ENCODE peak calls at places on chromosome 11, in nine cellular contexts. X is A549, W is uterus, L is thyroid gland, P is spleen, Y is GM12892, B is Peyer's patch, C is lower leg skin, Z is heart left ventricle. O is an unnamed sample.

GRCh38 chr11:38163526-38163925 is 1565.5 kb upstream of the RAG2 start:
- DNase-seq in L (no peak), P (no peak), C (no peak), Z (no peak), W (no peak), B (no peak), Y (no peak), X (no peak), O (no peak)

GRCh38 chr11:128776434-128777284 is 82.8 kb downstream of the FLI1 start:
- DNase-seq in W (peak), X (peak), Y (peak), C (peak), L (peak), Z (peak), P (no peak), B (no peak), O (peak)

GRCh38 chr11:43358308-43358669 is 431 bp upstream of the TTC17 start:
- DNase-seq in B (no peak), X (no peak), L (no peak), P (no peak), W (no peak), Y (no peak), Z (no peak), C (no peak), O (no peak)

GRCh38 chr11:83070044-83070877 is 1.4 kb downstream of the RAB30 start:
- DNase-seq in W (peak), X (no peak), L (peak), P (no peak), B (no peak), C (no peak), Z (no peak), Y (no peak), O (peak)

GRCh38 chr11:127345819-127346459 is 345.4 kb upstream of the KIRREL3 start:
- DNase-seq in W (no peak), X (peak), P (no peak), L (peak), Z (no peak), C (no peak), Y (peak), B (no peak), O (peak)

GRCh38 chr11:48043998-48044512 is 63.7 kb downstream of the PTPRJ start:
- DNase-seq in W (no peak), C (no peak), Y (no peak), Z (no peak), L (no peak), X (no peak), B (no peak), P (peak), O (no peak)

GRCh38 chr11:36153581-36153980 is 135.6 kb downstream of the COMMD9 start:
- DNase-seq in P (no peak), W (no peak), B (no peak), Z (no peak), X (no peak), Y (no peak), L (no peak), C (no peak), O (no peak)

GRCh38 chr11:17544181-17544622 is at the start of gene USH1C:
- DNase-seq in P (peak), W (no peak), C (no peak), L (peak), Y (no peak), X (peak), Z (no peak), B (peak), O (peak)

GRCh38 chr11:134742956-134743808 is 331.1 kb upstream of the B3GAT1 start:
- DNase-seq in W (no peak), Z (no peak), Y (no peak), L (no peak), B (no peak), X (no peak), P (peak), C (peak), O (no peak)

GRCh38 chr11:45949992-45950407 is 27.5 kb downstream of the LARGE2 start:
- DNase-seq in P (no peak), C (no peak), W (no peak), L (no peak), B (no peak), Z (no peak), X (no peak), Y (no peak), O (no peak)

GRCh38 chr11:61949169-61950034 is 749 bp upstream of the BEST1 start:
- DNase-seq in X (peak), B (no peak), W (peak), L (peak), C (peak), P (no peak), Z (peak), Y (no peak), O (peak)

GRCh38 chr11:118628861-118629549 is 21.6 kb downstream of the PHLDB1 start:
- DNase-seq in W (no peak), Z (no peak), P (no peak), X (no peak), B (no peak), L (no peak), Y (no peak), C (no peak), O (peak)

GRCh38 chr11:68213555-68214172 is 568 bp upstream of the KMT5B start:
- DNase-seq in P (peak), Z (peak), C (peak), L (peak), Y (peak), B (peak), W (peak), X (peak), O (peak)

GRCh38 chr11:32448232-32448631 is 12.9 kb upstream of the WT1 start:
- DNase-seq in B (no peak), P (no peak), C (no peak), Z (no peak), Y (no peak), L (no peak), X (peak), W (no peak), O (peak)

GRCh38 chr11:123363556-123363955 is 66.5 kb upstream of the GRAMD1B start:
- DNase-seq in X (no peak), B (no peak), L (peak), W (no peak), C (no peak), Y (no peak), Z (no peak), P (no peak), O (no peak)

GRCh38 chr11:20156280-20156875 is 3.9 kb downstream of the DBX1 start:
- DNase-seq in B (peak), Z (no peak), L (no peak), W (no peak), P (peak), C (no peak), X (no peak), Y (no peak), O (no peak)

GRCh38 chr11:114447892-114448291 is 8.6 kb downstream of the REXO2 start:
- DNase-seq in Z (no peak), B (no peak), C (no peak), P (no peak), W (no peak), L (no peak), Y (no peak), X (no peak), O (peak)

GRCh38 chr11:74559110-74559933 is 33.1 kb upstream of the POLD3 start:
- DNase-seq in Y (no peak), W (no peak), Z (no peak), C (no peak), B (no peak), X (no peak), P (no peak), L (peak), O (no peak)

GRCh38 chr11:117232022-117232878 is at the start of the genes PCSK7 and RNF214:
- DNase-seq in P (peak), X (peak), W (peak), C (peak), Y (peak), B (peak), Z (peak), L (peak), O (peak)

GRCh38 chr11:120878781-120879180 is 145.1 kb upstream of the TBCEL start:
- DNase-seq in Y (no peak), C (no peak), X (no peak), W (no peak), B (no peak), L (no peak), Z (no peak), P (no peak), O (no peak)

GRCh38 chr11:15229069-15229468 is 114.3 kb downstream of the INSC start:
- DNase-seq in X (no peak), L (no peak), W (no peak), Z (no peak), P (no peak), Y (no peak), B (no peak), C (no peak), O (no peak)

GRCh38 chr11:35605691-35606090 is 12.6 kb upstream of the FJX1 start:
- DNase-seq in Z (no peak), B (no peak), P (no peak), W (peak), Y (no peak), X (no peak), L (peak), C (no peak), O (no peak)

GRCh38 chr11:73001615-73002014 is 140.5 kb downstream of the FCHSD2 start:
- DNase-seq in W (no peak), C (no peak), B (no peak), Z (no peak), X (no peak), L (no peak), P (no peak), Y (no peak), O (no peak)

GRCh38 chr11:32090774-32091370 is at the start of gene RCN1:
- DNase-seq in W (peak), Z (peak), P (peak), C (peak), L (peak), B (peak), Y (peak), X (peak), O (peak)

GRCh38 chr11:111441443-111441842 is 62.4 kb upstream of the POU2AF1 start:
- DNase-seq in C (no peak), X (no peak), W (no peak), P (no peak), B (no peak), Z (no peak), L (no peak), Y (no peak), O (no peak)

GRCh38 chr11:11657101-11657935 is 35.5 kb upstream of the GALNT18 start:
- DNase-seq in B (no peak), Z (no peak), W (no peak), L (peak), C (no peak), P (no peak), Y (no peak), X (no peak), O (no peak)

GRCh38 chr11:4610258-4610935 is 2.4 kb upstream of the TRIM68 start:
- DNase-seq in Z (no peak), L (no peak), C (no peak), X (no peak), W (no peak), Y (no peak), P (no peak), B (no peak), O (no peak)

GRCh38 chr11:123584737-123585136 is 69.7 kb downstream of the SCN3B start:
- DNase-seq in P (no peak), C (no peak), L (no peak), Z (no peak), W (no peak), Y (no peak), X (no peak), B (no peak), O (no peak)

GRCh38 chr11:67468509-67468834 is 579 bp downstream of the TMEM134 start:
- DNase-seq in W (no peak), L (no peak), Y (no peak), C (no peak), P (no peak), X (no peak), Z (no peak), B (no peak), O (no peak)

GRCh38 chr11:133793271-133793848 is 52.0 kb downstream of the SPATA19 start:
- DNase-seq in W (no peak), Z (no peak), C (peak), L (no peak), Y (no peak), B (no peak), P (no peak), X (no peak), O (no peak)

GRCh38 chr11:37905707-37906417 is 1307.8 kb upstream of the RAG2 start:
- DNase-seq in L (no peak), C (no peak), P (no peak), Z (no peak), Y (no peak), X (no peak), W (no peak), B (peak), O (no peak)

GRCh38 chr11:120690406-120690805 is 178.9 kb downstream of the GRIK4 start:
- DNase-seq in L (no peak), Z (no peak), B (no peak), Y (no peak), P (no peak), C (no peak), X (no peak), W (no peak), O (no peak)

GRCh38 chr11:64893194-64894069 is 15.0 kb upstream of the EHD1 start:
- DNase-seq in W (no peak), Z (no peak), L (no peak), C (no peak), X (peak), Y (no peak), P (no peak), B (peak), O (no peak)

GRCh38 chr11:60872952-60873524 is 5.7 kb downstream of the ZP1 start:
- DNase-seq in L (no peak), Y (no peak), B (peak), Z (peak), P (peak), W (no peak), C (peak), X (no peak), O (no peak)
- TF ChIP-seq POLR2A in L (no peak), Y (no peak), B (no peak), Z (no peak), P (no peak), W (no peak), C (no peak), X (no peak), O (no peak)

DNA sequence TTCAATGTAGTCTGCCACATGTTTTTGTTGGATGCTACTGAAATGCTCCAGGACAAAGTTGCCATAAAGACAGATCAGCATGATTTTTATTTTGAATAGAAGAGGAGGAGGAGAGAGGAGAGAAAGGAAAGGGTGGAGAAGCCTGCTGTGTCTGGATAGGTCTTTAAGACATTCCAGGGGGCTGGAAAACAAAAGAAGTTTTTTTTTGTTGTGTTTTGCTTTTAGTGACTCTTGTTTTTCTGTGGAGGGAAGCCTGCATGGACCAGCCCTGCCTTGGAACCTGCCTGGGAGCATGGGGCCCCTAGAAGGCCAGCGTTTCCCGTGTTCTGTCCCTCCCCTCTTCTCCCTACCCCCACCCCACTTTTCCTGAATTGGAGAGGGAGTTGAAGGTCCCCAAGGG is 2.3 kb downstream of the TSPAN18 start:
- DNase-seq in Z (no peak), Y (no peak), P (no peak), B (no peak), W (no peak), L (no peak), X (no peak), C (no peak), O (no peak)
- TF ChIP-seq POLR2A in Z (no peak), Y (no peak), P (no peak), B (no peak), W (no peak), L (no peak), X (no peak), C (no peak), O (no peak)

DNA sequence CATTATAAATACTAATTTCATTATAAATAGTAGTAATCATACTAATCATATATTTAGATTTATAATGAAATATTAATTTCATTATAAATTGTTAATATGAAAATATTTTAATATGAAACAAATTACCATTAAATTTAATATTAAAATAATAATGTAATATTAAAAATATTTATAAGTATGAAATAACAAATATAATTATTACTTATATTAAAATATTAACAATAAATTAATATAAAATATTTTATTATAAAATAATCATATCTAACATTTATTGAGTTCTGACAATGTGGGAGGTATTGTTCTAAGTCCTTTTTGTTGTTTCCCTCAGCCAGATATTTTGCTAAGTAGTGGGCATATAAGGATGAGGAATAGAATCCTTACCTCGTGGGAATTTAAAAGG is 1341.4 kb downstream of the LRRC4C start:
- DNase-seq in X (no peak), Z (no peak), Y (no peak), B (no peak), L (no peak), C (no peak), W (no peak), P (no peak), O (no peak)
- TF ChIP-seq POLR2A in X (no peak), Z (no peak), Y (no peak), B (no peak), L (no peak), C (no peak), W (no peak), P (no peak), O (no peak)

DNA sequence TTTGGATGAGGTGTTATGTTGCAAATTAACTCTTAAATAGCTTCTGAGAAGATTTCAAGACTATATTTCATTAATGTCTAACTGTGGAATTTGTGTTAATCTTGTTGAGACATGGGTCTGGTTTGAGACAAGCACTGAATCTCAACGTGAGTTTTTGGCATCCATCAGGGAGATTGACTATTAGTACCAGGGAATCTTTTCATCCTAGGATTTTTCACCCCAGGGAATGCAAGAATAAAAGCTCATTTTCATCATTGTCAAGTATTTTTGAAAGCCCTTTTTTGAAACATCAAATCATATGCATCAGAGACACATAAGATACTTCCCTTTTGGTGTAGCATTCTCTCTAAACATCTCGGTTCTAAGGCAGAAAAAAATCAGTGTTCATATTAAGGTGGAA is 19.5 kb downstream of the OR5T2 start:
- DNase-seq in Y (no peak), Z (no peak), C (no peak), W (no peak), B (no peak), L (no peak), P (no peak), X (no peak), O (no peak)
- TF ChIP-seq POLR2A in Y (no peak), Z (no peak), C (no peak), W (no peak), B (no peak), L (no peak), P (no peak), X (no peak), O (no peak)

GRCh38 chr11:97544401-97544800 is 1154.6 kb downstream of the JRKL start:
- DNase-seq in P (no peak), L (no peak), Z (no peak), Y (no peak), C (no peak), X (no peak), B (no peak), W (no peak), O (no peak)

GRCh38 chr11:97548280-97548679 is 1158.5 kb downstream of the JRKL start:
- DNase-seq in C (no peak), P (no peak), L (no peak), X (no peak), B (no peak), Y (no peak), W (no peak), Z (no peak), O (no peak)
- TF ChIP-seq POLR2A in C (no peak), P (no peak), L (no peak), X (no peak), B (no peak), Y (no peak), W (no peak), Z (no peak), O (no peak)

O was measured in erythroblast.